ENCODE peak calls at places on chromosomes 4 and X, in five cellular contexts. A, Y, P, Q and E are unnamed samples.

GRCh38 chr4:169898095-169898494 is 128.1 kb downstream of the MFAP3L start:
- DNase-seq in Q (no peak), P (no peak), A (no peak), Y (no peak), E (no peak)

GRCh38 chr4:137106287-137106686 is 426.0 kb downstream of the PCDH18 start:
- DNase-seq in A (no peak), P (no peak), Y (no peak), Q (no peak), E (no peak)

GRCh38 chr4:152044341-152044740 is 283.5 kb upstream of the GATB start:
- DNase-seq in Y (no peak), A (no peak), P (no peak), Q (no peak), E (no peak)

GRCh38 chr4:127558088-127558487 is 74.7 kb upstream of the INTU start:
- DNase-seq in Q (no peak), Y (no peak), P (no peak), A (no peak), E (no peak)

GRCh38 chrX:71224969-71225368 is 1.9 kb downstream of the GJB1 start:
- DNase-seq in Q (no peak), P (no peak), A (no peak), Y (no peak), E (no peak)

GRCh38 chr4:117429506-117429905 is 344.1 kb upstream of the TRAM1L1 start:
- DNase-seq in P (no peak), A (no peak), Y (no peak), Q (no peak), E (no peak)

GRCh38 chr4:88600129-88600849 is 8.0 kb downstream of the HERC3 start:
- DNase-seq in P (no peak), A (no peak), Q (no peak), Y (no peak), E (no peak)

GRCh38 chr4:109015413-109015810 is 252.6 kb upstream of the ETNPPL start:
- DNase-seq in A (no peak), Y (no peak), P (no peak), Q (no peak), E (no peak)

GRCh38 chr4:185244763-185245162 is 35.4 kb downstream of the SNX25 start:
- DNase-seq in A (no peak), Q (no peak), Y (no peak), P (no peak), E (no peak)

GRCh38 chrX:120402363-120402762 is 40.5 kb downstream of the ATP1B4 start:
- DNase-seq in Y (no peak), Q (no peak), A (no peak), P (no peak), E (no peak)

GRCh38 chr4:36024901-36025610 is 219.3 kb downstream of the ARAP2 start:
- DNase-seq in Y (no peak), Q (no peak), A (no peak), P (no peak), E (no peak)

GRCh38 chrX:74922922-74923321 is 2.3 kb downstream of the NEXMIF start:
- DNase-seq in Q (no peak), A (no peak), Y (no peak), P (no peak), E (no peak)

GRCh38 chr4:159191989-159192388 is 89.1 kb downstream of the RAPGEF2 start:
- DNase-seq in Q (no peak), A (no peak), P (no peak), Y (no peak), E (no peak)

GRCh38 chr4:157014621-157015591 is 43.3 kb upstream of the PDGFC start:
- DNase-seq in Q (no peak), Y (no peak), A (no peak), P (no peak), E (no peak)

GRCh38 chr4:75916091-75916661 is 13.9 kb upstream of the PPEF2 start:
- DNase-seq in P (no peak), A (no peak), Q (no peak), Y (no peak), E (no peak)

GRCh38 chr4:119207051-119207450 is 5.5 kb upstream of the USP53 start:
- DNase-seq in P (no peak), Y (no peak), A (no peak), Q (no peak), E (no peak)

GRCh38 chrX:130909469-130910136 is 6.6 kb upstream of the ENOX2 start:
- DNase-seq in Q (no peak), P (no peak), Y (no peak), A (no peak), E (no peak)

GRCh38 chr4:38784141-38784540 is 1.4 kb upstream of the TLR10 start:
- DNase-seq in Q (no peak), P (no peak), Y (no peak), A (no peak), E (no peak)

GRCh38 chrX:41858161-41858775 is 65.1 kb downstream of the CASK start:
- DNase-seq in Y (no peak), P (no peak), Q (no peak), A (peak), E (no peak)

GRCh38 chrX:54076903-54077302 is 32.6 kb upstream of the PHF8 start:
- DNase-seq in Y (no peak), A (no peak), P (no peak), Q (no peak), E (no peak)

GRCh38 chrX:65924938-65925507 is 114.9 kb downstream of the VSIG4 start:
- DNase-seq in Q (no peak), Y (no peak), A (no peak), P (no peak), E (no peak)

DNA sequence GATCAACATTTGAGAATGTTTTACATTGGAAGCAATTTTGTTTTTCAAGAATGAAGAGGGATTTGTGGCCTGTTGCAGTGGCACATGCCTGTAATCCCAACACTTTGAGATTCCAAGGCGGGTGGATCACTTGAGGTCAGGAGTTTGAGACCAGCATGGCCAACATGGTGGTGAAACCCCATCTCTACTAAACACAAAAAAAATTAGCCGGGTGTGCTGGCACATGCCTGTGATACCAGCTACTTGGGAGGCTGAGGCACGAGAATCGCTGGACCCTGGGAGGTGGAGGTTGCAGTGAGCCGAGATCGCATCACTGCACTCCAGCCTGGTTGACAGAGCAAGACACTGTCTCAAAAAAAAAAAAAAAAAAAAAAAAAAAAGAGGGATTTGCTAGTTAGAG is 127.8 kb downstream of the RPA4 start:
- DNase-seq in Q (no peak), A (no peak), Y (no peak), P (no peak), E (no peak)
- H3K4me3 ChIP-seq in Q (no peak), A (no peak), Y (no peak), P (no peak), E (no peak)

DNA sequence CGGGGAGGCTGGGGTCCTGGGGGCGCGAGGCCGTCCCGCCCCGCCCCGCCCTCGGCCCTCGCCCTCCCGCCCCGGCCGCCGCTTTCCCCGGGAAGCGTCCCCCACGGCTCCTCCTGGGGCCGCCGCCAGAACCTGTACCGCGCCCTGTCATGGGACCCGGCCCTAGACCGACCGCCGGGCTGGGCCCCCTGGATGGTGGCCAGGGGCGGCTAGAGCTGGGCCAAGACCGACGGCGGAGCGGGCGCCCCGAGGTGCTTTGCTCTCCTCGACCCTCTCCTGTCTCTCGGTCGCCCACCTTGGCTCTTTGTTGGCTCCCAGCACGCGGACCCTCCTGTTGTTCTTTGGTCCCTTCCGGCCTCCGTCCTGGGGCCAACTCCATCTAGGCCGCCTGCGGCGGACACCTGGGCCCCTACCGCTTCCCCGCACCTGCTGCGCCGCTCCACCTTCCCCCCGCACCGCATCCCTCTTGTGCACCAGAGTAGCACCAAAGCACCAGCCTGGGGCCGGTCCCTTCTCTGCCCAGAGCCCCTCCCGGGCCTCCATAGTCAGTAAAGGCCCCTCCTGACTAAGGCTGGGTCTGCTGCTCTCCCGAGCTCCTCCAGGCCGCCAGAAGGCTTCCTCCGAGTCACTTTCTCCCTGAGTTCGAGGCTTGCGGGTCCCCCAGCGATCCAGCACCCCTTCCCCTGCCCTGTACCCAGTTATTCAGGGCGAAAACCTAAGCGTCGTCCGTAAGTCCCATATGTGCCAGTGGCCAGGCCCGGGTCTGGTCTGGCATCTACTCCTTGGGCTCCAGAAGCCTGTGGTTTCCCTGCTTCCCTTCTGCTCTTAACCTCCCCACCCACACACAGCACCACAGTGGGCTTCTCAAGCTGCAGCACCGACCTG is 587 bp downstream of the TACC3 start:
- DNase-seq in A (no peak), P (no peak), Y (no peak), Q (no peak), E (no peak)
- TF ChIP-seq POLR2A in A (no peak), P (no peak), Y (no peak), Q (no peak), E (no peak)

GRCh38 chr4:134567461-134567860 is 365.9 kb upstream of the PABPC4L start:
- DNase-seq in P (no peak), Y (no peak), A (no peak), Q (no peak), E (no peak)
- H3K4me3 ChIP-seq in P (no peak), Y (no peak), A (no peak), Q (no peak), E (no peak)

DNA sequence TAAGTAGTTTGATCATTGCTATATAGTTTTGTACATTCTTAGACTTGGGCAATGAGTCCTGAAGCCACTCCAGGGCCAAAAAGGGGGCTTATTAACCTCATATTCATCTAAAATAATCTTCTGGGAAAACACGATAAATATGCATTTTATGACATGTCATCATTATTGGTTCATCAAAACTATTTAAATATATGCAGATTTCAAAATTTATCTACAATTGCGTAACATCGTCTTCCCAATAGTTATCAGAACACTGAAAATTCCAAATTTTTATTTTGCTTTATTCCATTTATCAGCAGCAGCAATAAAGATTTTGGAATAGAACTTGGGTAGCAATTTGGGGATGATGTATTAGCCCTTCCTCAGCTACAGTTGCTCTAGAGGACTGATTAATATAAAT is 550.0 kb downstream of the IQCM start:
- DNase-seq in A (no peak), P (no peak), Y (no peak), Q (no peak), E (no peak)
- TF ChIP-seq POLR2A in A (no peak), P (no peak), Y (no peak), Q (no peak), E (no peak)

GRCh38 chrX:24153796-24154189 is 4.3 kb downstream of the ZFX start:
- DNase-seq in Y (no peak), A (no peak), P (no peak), Q (no peak), E (no peak)

GRCh38 chrX:24156177-24156576 is 6.6 kb downstream of the ZFX start:
- DNase-seq in Y (no peak), P (no peak), A (no peak), Q (no peak), E (no peak)

GRCh38 chrX:24154490-24155034 is 5.0 kb downstream of the ZFX start:
- DNase-seq in Y (no peak), A (no peak), P (no peak), Q (no peak), E (no peak)

GRCh38 chrX:24151513-24151912 is 2.0 kb downstream of the ZFX start:
- DNase-seq in Y (no peak), A (no peak), Q (no peak), P (no peak), E (no peak)

GRCh38 chrX:24153175-24153795 is 3.8 kb downstream of the ZFX start:
- DNase-seq in Y (no peak), A (peak), P (no peak), Q (peak), E (no peak)
- H3K4me3 ChIP-seq in Y (peak), A (no peak), P (peak), Q (no peak), E (no peak)

GRCh38 chrX:49210406-49210805 is 10.4 kb upstream of the SYP start:
- DNase-seq in P (no peak), Y (no peak), Q (no peak), A (no peak), E (no peak)
- TF ChIP-seq POLR2A in P (no peak), Y (no peak), Q (no peak), A (no peak), E (no peak)

GRCh38 chrX:10926404-10926803 is 184.7 kb upstream of the HCCS start:
- DNase-seq in P (no peak), A (no peak), Q (no peak), Y (no peak), E (no peak)

GRCh38 chrX:10926906-10927305 is 184.2 kb upstream of the HCCS start:
- DNase-seq in P (no peak), Q (no peak), A (no peak), Y (no peak), E (no peak)

GRCh38 chrX:10922158-10922557 is 189.0 kb upstream of the HCCS start:
- DNase-seq in Y (no peak), Q (no peak), P (no peak), A (peak), E (no peak)

GRCh38 chrX:10922841-10923240 is 188.3 kb upstream of the HCCS start:
- DNase-seq in Q (no peak), P (no peak), Y (no peak), A (no peak), E (no peak)
- H3K4me3 ChIP-seq in Q (no peak), P (no peak), Y (no peak), A (no peak), E (no peak)

GRCh38 chr4:55727746-55728145 is 91.6 kb upstream of the NMU start:
- DNase-seq in Y (no peak), A (no peak), Q (no peak), P (no peak), E (no peak)

GRCh38 chr4:55721651-55722050 is 85.6 kb upstream of the NMU start:
- DNase-seq in Q (no peak), P (no peak), A (no peak), Y (no peak), E (no peak)

GRCh38 chr4:55723403-55723802 is 87.3 kb upstream of the NMU start:
- DNase-seq in Y (no peak), A (no peak), Q (no peak), P (no peak), E (no peak)

GRCh38 chr4:55725057-55725456 is 89.0 kb upstream of the NMU start:
- DNase-seq in Y (no peak), Q (no peak), P (no peak), A (no peak), E (no peak)

GRCh38 chr4:55722132-55722531 is 86.0 kb upstream of the NMU start:
- DNase-seq in Y (no peak), A (no peak), P (no peak), Q (no peak), E (no peak)
- TF ChIP-seq POLR2A in Y (no peak), A (no peak), P (no peak), Q (no peak), E (no peak)